ENCODE peak calls at places on chromosome 11, in four cellular contexts. X is HepG2, J is NB4, B is endothelial cell of umbilical vein. T is an unnamed sample.

GRCh38 chr11:46378811-46379482 is 2.5 kb upstream of the MDK start:
- DNase-seq in X (no peak), J (peak), B (no peak), T (no peak)

GRCh38 chr11:35144811-35145210 is 5.8 kb downstream of the CD44 start:
- DNase-seq in X (no peak), J (peak), B (no peak), T (no peak)

GRCh38 chr11:62542111-62542745 is 4.4 kb downstream of the AHNAK start:
- DNase-seq in X (no peak), J (no peak), B (no peak), T (no peak)

GRCh38 chr11:93570759-93571413 is 27.7 kb upstream of the SMCO4 start:
- DNase-seq in X (peak), J (peak), B (no peak), T (peak)

GRCh38 chr11:6298605-6299004 is 21.7 kb downstream of the CAVIN3 start:
- DNase-seq in X (peak), J (peak), B (peak), T (no peak)

GRCh38 chr11:57638005-57638760 is 11.5 kb downstream of the YPEL4 start:
- DNase-seq in X (peak), J (no peak), B (peak), T (no peak)

GRCh38 chr11:81165164-81165563 is 1568.5 kb downstream of the FAM181B start:
- DNase-seq in X (no peak), J (peak), B (no peak), T (no peak)

GRCh38 chr11:56624661-56625110 is 10.0 kb upstream of the OR5M1 start:
- DNase-seq in X (peak), J (peak), B (no peak), T (peak)

GRCh38 chr11:78698612-78699011 is 123.9 kb upstream of the NARS2 start:
- DNase-seq in X (no peak), J (no peak), B (no peak), T (no peak)

GRCh38 chr11:10899542-10899830 is 41.6 kb upstream of the ZBED5 start:
- DNase-seq in X (no peak), J (peak), B (no peak), T (peak)

GRCh38 chr11:103035656-103036434 is 56.1 kb downstream of the DCUN1D5 start:
- DNase-seq in X (peak), J (peak), B (peak), T (peak)

GRCh38 chr11:21811572-21811971 is 381.3 kb upstream of the ANO5 start:
- DNase-seq in X (peak), J (no peak), B (no peak), T (no peak)

GRCh38 chr11:4464216-4465159 is 15.4 kb downstream of the OR52K2 start:
- DNase-seq in X (no peak), J (no peak), B (no peak), T (no peak)

GRCh38 chr11:73274722-73275380 is 2.7 kb downstream of the P2RY6 start:
- DNase-seq in X (no peak), J (peak), B (no peak), T (no peak)

GRCh38 chr11:35303596-35304392 is 115.6 kb downstream of the SLC1A2 start:
- DNase-seq in X (peak), J (peak), B (no peak), T (no peak)

GRCh38 chr11:46296520-46297448 is 19.3 kb downstream of the CREB3L1 start:
- DNase-seq in X (no peak), J (no peak), B (peak), T (peak)

GRCh38 chr11:98107736-98108135 is 913.0 kb upstream of the CNTN5 start:
- DNase-seq in X (no peak), J (no peak), B (no peak), T (no peak)

GRCh38 chr11:2846056-2846455 is 39.5 kb downstream of the CDKN1C start:
- DNase-seq in X (no peak), J (peak), B (no peak), T (peak)

GRCh38 chr11:67054851-67055523 is 1.7 kb upstream of the RHOD start:
- DNase-seq in X (peak), J (no peak), B (peak), T (peak)

GRCh38 chr11:67055812-67056211 is 835 bp upstream of the RHOD start:
- DNase-seq in X (no peak), J (no peak), B (no peak), T (no peak)

GRCh38 chr11:67056267-67056639 is 394 bp upstream of the RHOD start:
- DNase-seq in X (no peak), J (no peak), B (no peak), T (no peak)

GRCh38 chr11:67052891-67053290 is 3.8 kb upstream of the RHOD start:
- DNase-seq in X (no peak), J (no peak), B (no peak), T (no peak)

GRCh38 chr11:67053896-67054850 is 2.5 kb upstream of the RHOD start:
- DNase-seq in X (peak), J (peak), B (peak), T (peak)
- TF ChIP-seq MYC in X (no peak), J (no peak), B (no peak), T (no peak)

GRCh38 chr11:67062526-67063373 is 6.1 kb downstream of the RHOD start:
- DNase-seq in X (no peak), J (no peak), B (no peak), T (no peak)
- TF ChIP-seq MYC in X (no peak), J (no peak), B (no peak), T (no peak)

DNA sequence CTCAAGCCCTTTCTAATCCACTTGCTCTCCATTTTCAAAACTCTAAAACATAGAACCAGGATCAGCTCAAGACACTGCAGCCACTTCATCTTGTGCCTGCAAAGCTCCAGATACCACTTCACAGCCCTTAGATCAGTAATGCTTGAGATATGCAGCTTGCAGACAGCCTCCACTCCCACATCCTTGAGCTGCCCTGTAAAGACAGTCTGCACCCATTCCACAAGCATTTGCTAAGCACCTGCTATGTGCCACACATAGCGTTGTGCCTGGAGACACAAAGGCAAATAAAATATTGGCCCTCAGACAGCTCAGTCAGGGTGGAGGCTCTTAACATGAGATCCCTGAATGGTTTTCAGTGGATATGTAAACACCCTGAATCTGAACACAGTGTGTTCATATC is 192.5 kb upstream of the SNX19 start:
- DNase-seq in X (no peak), J (no peak), B (no peak), T (no peak)
- TF ChIP-seq MYC in X (no peak), J (no peak), B (no peak), T (no peak)

GRCh38 chr11:64902102-64902900 is 14.7 kb downstream of the ATG2A start:
- DNase-seq in X (no peak), J (no peak), B (no peak), T (no peak)

GRCh38 chr11:64900774-64901173 is 16.2 kb downstream of the ATG2A start:
- DNase-seq in X (no peak), J (no peak), B (no peak), T (no peak)

GRCh38 chr11:64898541-64898940 is 18.5 kb downstream of the ATG2A start:
- DNase-seq in X (no peak), J (no peak), B (no peak), T (no peak)

GRCh38 chr11:64898076-64898445 is 18.9 kb downstream of the ATG2A start:
- DNase-seq in X (no peak), J (no peak), B (no peak), T (no peak)

GRCh38 chr11:64900263-64900678 is 16.7 kb downstream of the ATG2A start:
- DNase-seq in X (no peak), J (no peak), B (no peak), T (no peak)
- TF ChIP-seq MYC in X (no peak), J (no peak), B (no peak), T (no peak)

DNA sequence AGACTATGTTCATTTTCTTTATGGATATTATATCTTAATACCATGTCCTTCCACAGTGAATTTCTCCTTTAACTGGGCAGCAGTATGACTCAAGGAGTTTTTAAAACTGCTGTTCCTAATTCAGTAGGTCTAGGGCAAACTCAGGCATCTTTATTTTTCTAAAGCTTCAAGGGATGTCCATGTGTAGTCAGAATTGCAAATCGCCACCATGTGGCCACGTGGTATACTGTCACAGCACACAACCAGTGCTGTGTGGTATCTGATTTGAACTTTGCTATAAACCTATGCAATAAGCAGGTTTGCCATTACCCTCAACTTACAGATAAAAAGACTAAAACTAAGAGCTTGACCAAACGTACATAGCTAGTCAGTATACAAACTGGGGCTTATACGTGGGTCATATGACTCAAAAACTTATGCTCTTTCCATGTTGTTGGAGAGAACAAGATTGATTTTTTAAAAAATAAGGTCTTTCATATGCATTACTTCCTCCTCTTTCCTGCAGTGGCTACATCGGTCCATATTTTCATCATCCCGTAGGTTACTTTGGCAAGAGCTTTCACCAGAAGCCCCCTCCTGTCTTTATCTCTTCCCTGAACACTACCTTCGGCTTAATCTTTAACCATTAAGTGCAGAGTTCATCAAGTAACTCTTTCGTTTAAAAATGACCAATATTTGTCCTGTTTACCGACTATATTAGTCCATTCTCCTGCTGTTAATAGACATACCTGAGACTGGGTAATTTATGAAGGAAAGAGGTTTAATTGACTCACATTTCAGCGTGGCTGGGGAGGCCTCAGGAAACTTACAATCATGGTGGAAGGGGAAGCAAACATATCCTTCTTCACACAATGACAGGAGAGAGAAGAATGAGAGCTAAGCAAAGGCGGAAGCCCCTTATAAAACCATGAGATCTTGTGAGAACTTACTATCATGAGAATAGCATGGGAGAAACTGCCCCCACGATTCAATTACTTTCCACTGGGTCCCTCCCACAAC is 8.0 kb upstream of the HTATIP2 start:
- DNase-seq in X (peak), J (peak), B (peak), T (peak)
- TF ChIP-seq MYC in X (no peak), J (peak), B (no peak), T (no peak)

GRCh38 chr11:111665779-111666178 is 63.5 kb downstream of the SIK2 start:
- DNase-seq in X (peak), J (peak), B (peak), T (peak)
- TF ChIP-seq MYC in X (no peak), J (no peak), B (no peak), T (no peak)

GRCh38 chr11:94946812-94947211 is 26.5 kb downstream of the CWC15 start:
- DNase-seq in X (no peak), J (no peak), B (no peak), T (no peak)
- TF ChIP-seq MYC in X (no peak), J (no peak), B (no peak), T (no peak)

GRCh38 chr11:23555085-23555484 is 694.8 kb upstream of the CCDC179 start:
- DNase-seq in X (no peak), J (no peak), B (peak), T (no peak)
- TF ChIP-seq MYC in X (no peak), J (no peak), B (no peak), T (no peak)

T was measured in K562.